ENCODE peak calls at places on chromosomes 3 and 15, in eight cellular contexts. K is NCI-H2081; I is T-helper 9 cell; W is CD8-positive, alpha-beta T cell; B is iris pigment epithelial cell; H is activated naive CD4-positive, alpha-beta T cell; Q is skeletal muscle cell; A is H54. R is an unnamed sample.

GRCh38 chr3:170357920-170358854 is 672 bp downstream of the SKIL start:
- DNase-seq in K (peak; percentile 67), I (peak; percentile 83), W (peak; percentile 79), B (peak; percentile 74), H (peak; percentile 65), Q (no peak), A (peak; percentile 49), R (peak; percentile 55)

GRCh38 chr15:76312540-76313174 is 1.4 kb upstream of the ETFA start:
- DNase-seq in K (peak; percentile 40), I (no peak), W (no peak), B (no peak), H (no peak), Q (no peak), A (no peak), R (no peak)

GRCh38 chr15:70067011-70067410 is 30.7 kb downstream of the TLE3 start:
- DNase-seq in K (no peak), I (no peak), W (no peak), B (no peak), H (no peak), Q (no peak), A (no peak), R (no peak)

GRCh38 chr15:90558182-90558581 is 28.5 kb downstream of the CRTC3 start:
- DNase-seq in K (no peak), I (no peak), W (no peak), B (peak; percentile 22), H (no peak), Q (no peak), A (no peak), R (no peak)

GRCh38 chr15:92395176-92395521 is 1.5 kb downstream of the ST8SIA2 start:
- DNase-seq in K (no peak), I (no peak), W (no peak), B (no peak), H (no peak), Q (no peak), A (no peak), R (no peak)

GRCh38 chr15:22265056-22265945 is 185.0 kb downstream of the OR4M2 start:
- DNase-seq in K (no peak), I (no peak), W (peak; percentile 53), B (no peak), H (no peak), Q (no peak), A (no peak), R (no peak)

GRCh38 chr15:80991446-80991845 is 1.8 kb upstream of the MESD start:
- DNase-seq in K (no peak), I (no peak), W (no peak), B (peak; percentile 55), H (no peak), Q (no peak), A (no peak), R (no peak)

GRCh38 chr3:143445118-143445517 is 325.5 kb downstream of the CHST2 start:
- DNase-seq in K (no peak), I (no peak), W (no peak), B (peak; percentile 36), H (no peak), Q (peak; percentile 18), A (no peak), R (no peak)

GRCh38 chr3:58640700-58641372 is 25.7 kb downstream of the FAM3D start:
- DNase-seq in K (peak; percentile 68), I (peak; percentile 17), W (peak; percentile 46), B (peak; percentile 70), H (peak; percentile 22), Q (no peak), A (peak; percentile 81), R (no peak)

GRCh38 chr3:187368251-187368733 is at the start of gene RTP4:
- DNase-seq in K (no peak), I (no peak), W (peak; percentile 31), B (peak; percentile 18), H (peak; percentile 12), Q (no peak), A (no peak), R (no peak)

GRCh38 chr15:50355980-50356379 is 982 bp upstream of the GABPB1 start:
- DNase-seq in K (no peak), I (no peak), W (no peak), B (peak; percentile 21), H (no peak), Q (no peak), A (no peak), R (no peak)

GRCh38 chr15:41887893-41888292 is 6.0 kb downstream of the SPTBN5 start:
- DNase-seq in K (no peak), I (no peak), W (no peak), B (no peak), H (no peak), Q (no peak), A (no peak), R (no peak)

GRCh38 chr3:69210068-69210730 is 87.8 kb upstream of the LMOD3 start:
- DNase-seq in K (no peak), I (no peak), W (no peak), B (no peak), H (no peak), Q (no peak), A (no peak), R (no peak)

GRCh38 chr15:31727612-31728011 is 302.7 kb upstream of the CHRNA7 start:
- DNase-seq in K (no peak), I (no peak), W (no peak), B (no peak), H (no peak), Q (no peak), A (no peak), R (no peak)

GRCh38 chr3:15319575-15319974 is 12.8 kb downstream of the SH3BP5 start:
- DNase-seq in K (no peak), I (no peak), W (no peak), B (peak; percentile 56), H (no peak), Q (peak; percentile 90), A (no peak), R (no peak)

GRCh38 chr3:190265795-190266194 is 56.5 kb downstream of the CLDN1 start:
- DNase-seq in K (peak; percentile 17), I (no peak), W (no peak), B (peak; percentile 88), H (no peak), Q (peak; percentile 58), A (no peak), R (no peak)

GRCh38 chr15:85875756-85876155 is 81.0 kb upstream of the KLHL25 start:
- DNase-seq in K (no peak), I (no peak), W (no peak), B (no peak), H (no peak), Q (no peak), A (no peak), R (no peak)

GRCh38 chr15:57290192-57290591 is 86.1 kb upstream of the CGNL1 start:
- DNase-seq in K (no peak), I (no peak), W (no peak), B (no peak), H (no peak), Q (no peak), A (no peak), R (no peak)

GRCh38 chr3:113231827-113232253 is 20.5 kb downstream of the BOC start:
- DNase-seq in K (peak; percentile 84), I (no peak), W (no peak), B (peak; percentile 85), H (no peak), Q (peak; percentile 77), A (peak; percentile 75), R (no peak)

GRCh38 chr15:77851696-77852095 is 219.0 kb upstream of the LINGO1 start:
- DNase-seq in K (peak; percentile 43), I (no peak), W (no peak), B (no peak), H (no peak), Q (no peak), A (no peak), R (no peak)

GRCh38 chr3:35665390-35666055 is 26.2 kb downstream of the ARPP21 start:
- DNase-seq in K (no peak), I (no peak), W (no peak), B (peak; percentile 16), H (no peak), Q (no peak), A (no peak), R (no peak)

GRCh38 chr3:139299261-139300132 is 44.3 kb upstream of the MRPS22 start:
- DNase-seq in K (no peak), I (no peak), W (no peak), B (peak; percentile 75), H (no peak), Q (no peak), A (peak; percentile 50), R (no peak)

GRCh38 chr15:73628976-73629854 is 4.0 kb downstream of the NPTN start:
- DNase-seq in K (peak; percentile 62), I (no peak), W (no peak), B (no peak), H (no peak), Q (no peak), A (no peak), R (no peak)

GRCh38 chr3:23096041-23096440 is 107.1 kb upstream of the UBE2E2 start:
- DNase-seq in K (no peak), I (no peak), W (no peak), B (peak; percentile 28), H (no peak), Q (no peak), A (no peak), R (no peak)

GRCh38 chr15:68666120-68666811 is 87.5 kb downstream of the CORO2B start:
- DNase-seq in K (peak; percentile 17), I (no peak), W (no peak), B (no peak), H (no peak), Q (no peak), A (no peak), R (no peak)

GRCh38 chr15:51132384-51133139 is 37.9 kb upstream of the TNFAIP8L3 start:
- DNase-seq in K (peak; percentile 33), I (no peak), W (no peak), B (peak; percentile 99), H (no peak), Q (peak; percentile 99), A (peak; percentile 32), R (no peak)

GRCh38 chr15:39181901-39182300 is 399.0 kb upstream of the THBS1 start:
- DNase-seq in K (no peak), I (no peak), W (no peak), B (no peak), H (no peak), Q (no peak), A (no peak), R (no peak)

GRCh38 chr3:55097441-55097840 is 169.6 kb upstream of the LRTM1 start:
- DNase-seq in K (no peak), I (no peak), W (no peak), B (peak; percentile 6), H (no peak), Q (peak; percentile 24), A (no peak), R (no peak)

GRCh38 chr3:141275973-141276372 is 44.3 kb downstream of the PXYLP1 start:
- DNase-seq in K (peak; percentile 77), I (no peak), W (no peak), B (peak; percentile 89), H (no peak), Q (peak; percentile 39), A (no peak), R (no peak)

GRCh38 chr3:177646749-177647148 is 449.5 kb upstream of the TBL1XR1 start:
- DNase-seq in K (no peak), I (no peak), W (peak; percentile 38), B (no peak), H (no peak), Q (no peak), A (no peak), R (peak; percentile 12)

GRCh38 chr3:155908086-155908485 is 37.6 kb downstream of the GMPS start:
- DNase-seq in K (no peak), I (no peak), W (no peak), B (no peak), H (no peak), Q (no peak), A (no peak), R (no peak)

GRCh38 chr3:30245805-30246622 is 360.4 kb upstream of the TGFBR2 start:
- DNase-seq in K (no peak), I (no peak), W (no peak), B (no peak), H (no peak), Q (no peak), A (no peak), R (no peak)

GRCh38 chr15:62849316-62850129 is 193.0 kb upstream of the TPM1 start:
- DNase-seq in K (no peak), I (no peak), W (no peak), B (no peak), H (no peak), Q (no peak), A (no peak), R (no peak)

GRCh38 chr15:61003683-61004299 is 225.3 kb downstream of the RORA start:
- DNase-seq in K (no peak), I (no peak), W (no peak), B (no peak), H (no peak), Q (no peak), A (no peak), R (no peak)

R was measured in T-helper 1 cell.